ENCODE peak calls at places on chromosomes 2 and 18, in nine cellular contexts. One of them, this sample, is unnamed.

GRCh38 chr2:74421248-74421870 is at the start of the genes C2orf81 and WDR54:
- DNase-seq in progenitor cell of endocrine pancreas: peak
- DNase-seq in fibroblast of villous mesenchyme: peak
- DNase-seq in foreskin fibroblast: peak
- DNase-seq in IMR-90: peak
- DNase-seq in stomach: peak
- DNase-seq in fibroblast of lung: peak
- DNase-seq in RWPE1: peak
- DNase-seq in lower leg skin: peak
- DNase-seq in this sample: peak

GRCh38 chr2:217939629-217940245 is 63.1 kb downstream of the TNS1 start:
- DNase-seq in RWPE1: no peak
- DNase-seq in fibroblast of villous mesenchyme: no peak
- DNase-seq in fibroblast of lung: no peak
- DNase-seq in lower leg skin: no peak
- DNase-seq in stomach: no peak
- DNase-seq in progenitor cell of endocrine pancreas: no peak
- DNase-seq in foreskin fibroblast: no peak
- DNase-seq in IMR-90: no peak
- DNase-seq in this sample: no peak

GRCh38 chr2:165015052-165015642 is 59.8 kb upstream of the SLC38A11 start:
- DNase-seq in fibroblast of villous mesenchyme: peak
- DNase-seq in foreskin fibroblast: peak
- DNase-seq in RWPE1: peak
- DNase-seq in fibroblast of lung: peak
- DNase-seq in progenitor cell of endocrine pancreas: peak
- DNase-seq in lower leg skin: no peak
- DNase-seq in IMR-90: peak
- DNase-seq in stomach: peak
- DNase-seq in this sample: peak

GRCh38 chr2:96689431-96689991 is 46.9 kb downstream of the FER1L5 start:
- DNase-seq in lower leg skin: peak
- DNase-seq in RWPE1: no peak
- DNase-seq in progenitor cell of endocrine pancreas: no peak
- DNase-seq in IMR-90: no peak
- DNase-seq in fibroblast of lung: no peak
- DNase-seq in fibroblast of villous mesenchyme: no peak
- DNase-seq in foreskin fibroblast: no peak
- DNase-seq in stomach: no peak
- DNase-seq in this sample: no peak

GRCh38 chr2:223469270-223470057 is 132.7 kb downstream of the SCG2 start:
- DNase-seq in RWPE1: no peak
- DNase-seq in fibroblast of villous mesenchyme: peak
- DNase-seq in fibroblast of lung: peak
- DNase-seq in IMR-90: peak
- DNase-seq in progenitor cell of endocrine pancreas: no peak
- DNase-seq in lower leg skin: peak
- DNase-seq in stomach: no peak
- DNase-seq in foreskin fibroblast: peak
- DNase-seq in this sample: no peak

GRCh38 chr2:100876231-100876860 is 56.4 kb downstream of the NPAS2 start:
- DNase-seq in RWPE1: no peak
- DNase-seq in stomach: no peak
- DNase-seq in foreskin fibroblast: no peak
- DNase-seq in fibroblast of villous mesenchyme: no peak
- DNase-seq in progenitor cell of endocrine pancreas: no peak
- DNase-seq in lower leg skin: peak
- DNase-seq in fibroblast of lung: no peak
- DNase-seq in IMR-90: peak
- DNase-seq in this sample: no peak

GRCh38 chr2:143607446-143608110 is 478.4 kb downstream of the ARHGAP15 start:
- DNase-seq in stomach: no peak
- DNase-seq in fibroblast of lung: peak
- DNase-seq in IMR-90: peak
- DNase-seq in lower leg skin: no peak
- DNase-seq in RWPE1: no peak
- DNase-seq in foreskin fibroblast: peak
- DNase-seq in progenitor cell of endocrine pancreas: no peak
- DNase-seq in fibroblast of villous mesenchyme: peak
- DNase-seq in this sample: no peak

GRCh38 chr18:77671456-77672167 is 422.0 kb downstream of the GALR1 start:
- DNase-seq in progenitor cell of endocrine pancreas: no peak
- DNase-seq in foreskin fibroblast: no peak
- DNase-seq in stomach: no peak
- DNase-seq in fibroblast of villous mesenchyme: no peak
- DNase-seq in lower leg skin: no peak
- DNase-seq in fibroblast of lung: no peak
- DNase-seq in IMR-90: no peak
- DNase-seq in RWPE1: no peak
- DNase-seq in this sample: no peak

GRCh38 chr18:46211816-46212215 is 107.6 kb downstream of the HAUS1 start:
- DNase-seq in progenitor cell of endocrine pancreas: no peak
- DNase-seq in IMR-90: peak
- DNase-seq in fibroblast of villous mesenchyme: peak
- DNase-seq in RWPE1: no peak
- DNase-seq in foreskin fibroblast: peak
- DNase-seq in stomach: no peak
- DNase-seq in lower leg skin: no peak
- DNase-seq in fibroblast of lung: peak
- DNase-seq in this sample: peak

GRCh38 chr18:49630246-49630699 is 68.4 kb downstream of the LIPG start:
- DNase-seq in stomach: peak
- DNase-seq in progenitor cell of endocrine pancreas: no peak
- DNase-seq in IMR-90: no peak
- DNase-seq in fibroblast of villous mesenchyme: peak
- DNase-seq in lower leg skin: peak
- DNase-seq in fibroblast of lung: peak
- DNase-seq in RWPE1: no peak
- DNase-seq in foreskin fibroblast: peak
- DNase-seq in this sample: no peak

GRCh38 chr2:111116843-111117665 is 3.7 kb upstream of the BCL2L11 start:
- DNase-seq in IMR-90: peak
- DNase-seq in foreskin fibroblast: peak
- DNase-seq in fibroblast of lung: peak
- DNase-seq in fibroblast of villous mesenchyme: peak
- DNase-seq in stomach: peak
- DNase-seq in RWPE1: peak
- DNase-seq in lower leg skin: peak
- DNase-seq in progenitor cell of endocrine pancreas: peak
- DNase-seq in this sample: peak
- TF ChIP-seq CTCF in IMR-90: peak
- TF ChIP-seq CTCF in foreskin fibroblast: peak
- TF ChIP-seq CTCF in fibroblast of lung: peak
- TF ChIP-seq CTCF in fibroblast of villous mesenchyme: peak
- TF ChIP-seq CTCF in stomach: no peak
- TF ChIP-seq CTCF in RWPE1: peak
- TF ChIP-seq CTCF in lower leg skin: no peak
- TF ChIP-seq CTCF in progenitor cell of endocrine pancreas: peak
- TF ChIP-seq CTCF in this sample: peak

GRCh38 chr2:241254904-241255351 is 60.5 kb downstream of the HDLBP start:
- DNase-seq in progenitor cell of endocrine pancreas: no peak
- DNase-seq in IMR-90: no peak
- DNase-seq in fibroblast of villous mesenchyme: no peak
- DNase-seq in foreskin fibroblast: no peak
- DNase-seq in fibroblast of lung: no peak
- DNase-seq in stomach: no peak
- DNase-seq in lower leg skin: no peak
- DNase-seq in RWPE1: no peak
- DNase-seq in this sample: no peak

GRCh38 chr2:241258505-241259160 is 56.8 kb downstream of the HDLBP start:
- DNase-seq in foreskin fibroblast: peak
- DNase-seq in stomach: no peak
- DNase-seq in fibroblast of lung: no peak
- DNase-seq in lower leg skin: peak
- DNase-seq in IMR-90: no peak
- DNase-seq in RWPE1: no peak
- DNase-seq in fibroblast of villous mesenchyme: no peak
- DNase-seq in progenitor cell of endocrine pancreas: no peak
- DNase-seq in this sample: no peak

GRCh38 chr2:241256168-241256545 is 59.3 kb downstream of the HDLBP start:
- DNase-seq in fibroblast of lung: no peak
- DNase-seq in foreskin fibroblast: no peak
- DNase-seq in lower leg skin: no peak
- DNase-seq in IMR-90: no peak
- DNase-seq in RWPE1: no peak
- DNase-seq in stomach: peak
- DNase-seq in fibroblast of villous mesenchyme: no peak
- DNase-seq in progenitor cell of endocrine pancreas: no peak
- DNase-seq in this sample: no peak

GRCh38 chr2:241255542-241256167 is 59.8 kb downstream of the HDLBP start:
- DNase-seq in stomach: peak
- DNase-seq in fibroblast of villous mesenchyme: no peak
- DNase-seq in fibroblast of lung: no peak
- DNase-seq in IMR-90: no peak
- DNase-seq in RWPE1: no peak
- DNase-seq in progenitor cell of endocrine pancreas: no peak
- DNase-seq in lower leg skin: peak
- DNase-seq in foreskin fibroblast: peak
- DNase-seq in this sample: no peak

DNA sequence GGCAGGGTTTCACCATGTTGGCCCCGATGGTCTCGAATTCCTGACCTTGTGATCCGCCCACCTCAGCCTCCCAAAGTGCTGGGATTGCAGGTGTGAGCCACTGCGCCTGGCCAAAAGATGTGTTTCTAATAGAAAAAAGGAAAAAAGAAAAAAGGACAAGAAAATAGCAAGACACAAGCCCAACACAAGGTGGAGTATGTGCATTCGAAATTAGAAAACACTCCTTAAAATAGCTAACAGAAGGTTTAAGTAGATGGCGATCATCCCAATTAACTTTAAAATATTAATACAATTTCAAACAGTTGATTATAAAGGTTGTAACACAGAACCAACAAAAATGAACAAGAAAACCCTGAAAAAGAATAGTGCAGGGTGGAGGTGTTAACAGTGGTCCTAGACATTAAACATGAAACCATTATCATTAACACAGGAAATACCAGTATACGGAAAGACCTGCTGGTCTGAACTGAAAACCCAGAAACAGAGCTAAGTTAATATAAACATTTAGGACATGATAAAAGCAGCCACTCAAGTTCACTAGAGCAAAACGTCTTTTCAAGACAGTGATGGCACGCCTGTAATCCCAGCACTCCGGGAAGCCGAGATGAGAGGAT is 57.9 kb downstream of the HDLBP start:
- DNase-seq in RWPE1: no peak
- DNase-seq in progenitor cell of endocrine pancreas: no peak
- DNase-seq in lower leg skin: peak
- DNase-seq in IMR-90: no peak
- DNase-seq in fibroblast of villous mesenchyme: peak
- DNase-seq in foreskin fibroblast: peak
- DNase-seq in fibroblast of lung: peak
- DNase-seq in stomach: no peak
- DNase-seq in this sample: no peak
- TF ChIP-seq CTCF in RWPE1: no peak
- TF ChIP-seq CTCF in progenitor cell of endocrine pancreas: no peak
- TF ChIP-seq CTCF in lower leg skin: no peak
- TF ChIP-seq CTCF in IMR-90: peak
- TF ChIP-seq CTCF in fibroblast of villous mesenchyme: peak
- TF ChIP-seq CTCF in foreskin fibroblast: no peak
- TF ChIP-seq CTCF in fibroblast of lung: no peak
- TF ChIP-seq CTCF in stomach: no peak
- TF ChIP-seq CTCF in this sample: peak

DNA sequence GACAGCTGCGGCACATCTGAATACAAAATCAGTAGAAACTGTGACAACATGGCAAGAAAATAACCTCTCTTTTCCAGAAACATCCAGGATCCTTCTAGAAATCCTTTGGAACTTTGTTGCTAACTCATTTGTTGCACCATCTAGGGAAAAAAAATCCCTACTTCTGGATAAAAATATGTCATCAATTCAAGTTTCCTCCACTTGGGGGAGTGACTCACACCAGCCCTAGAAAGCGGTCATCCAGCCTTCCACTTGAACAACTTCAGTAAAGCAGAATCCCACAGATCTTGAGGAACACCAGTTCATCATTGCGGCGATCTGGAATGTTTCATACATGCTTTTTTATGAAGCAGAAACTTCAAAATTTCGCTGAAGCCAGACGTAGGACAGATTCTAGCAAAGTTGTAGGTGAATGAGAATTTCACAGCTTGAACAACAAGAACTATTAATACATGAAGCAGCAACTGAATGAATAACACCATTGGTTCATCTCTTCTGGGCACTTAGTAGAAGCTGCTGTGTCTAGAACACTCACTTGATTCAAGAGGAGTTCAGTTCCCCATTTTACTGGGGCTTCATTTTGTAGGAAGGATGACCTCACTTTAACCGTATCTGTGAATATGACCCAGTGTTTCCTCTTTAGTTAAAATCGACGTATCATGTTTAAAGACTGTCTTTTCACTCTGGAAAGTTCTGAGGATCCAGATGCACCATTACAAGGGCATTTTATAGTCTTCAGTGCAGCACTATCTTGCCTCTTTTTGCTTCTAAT is 48.0 kb downstream of the LRRTM1 start:
- DNase-seq in progenitor cell of endocrine pancreas: no peak
- DNase-seq in IMR-90: peak
- DNase-seq in fibroblast of villous mesenchyme: peak
- DNase-seq in foreskin fibroblast: peak
- DNase-seq in fibroblast of lung: peak
- DNase-seq in RWPE1: peak
- DNase-seq in lower leg skin: no peak
- DNase-seq in stomach: no peak
- DNase-seq in this sample: no peak
- TF ChIP-seq CTCF in progenitor cell of endocrine pancreas: peak
- TF ChIP-seq CTCF in IMR-90: peak
- TF ChIP-seq CTCF in fibroblast of villous mesenchyme: peak
- TF ChIP-seq CTCF in foreskin fibroblast: peak
- TF ChIP-seq CTCF in fibroblast of lung: peak
- TF ChIP-seq CTCF in RWPE1: no peak
- TF ChIP-seq CTCF in lower leg skin: no peak
- TF ChIP-seq CTCF in stomach: no peak
- TF ChIP-seq CTCF in this sample: no peak

GRCh38 chr2:134365356-134365755 is 111.5 kb downstream of the MGAT5 start:
- DNase-seq in fibroblast of villous mesenchyme: peak
- DNase-seq in fibroblast of lung: no peak
- DNase-seq in IMR-90: no peak
- DNase-seq in lower leg skin: no peak
- DNase-seq in stomach: no peak
- DNase-seq in foreskin fibroblast: peak
- DNase-seq in RWPE1: no peak
- DNase-seq in progenitor cell of endocrine pancreas: no peak
- DNase-seq in this sample: no peak
- TF ChIP-seq CTCF in fibroblast of villous mesenchyme: peak
- TF ChIP-seq CTCF in fibroblast of lung: peak
- TF ChIP-seq CTCF in IMR-90: no peak
- TF ChIP-seq CTCF in lower leg skin: no peak
- TF ChIP-seq CTCF in stomach: no peak
- TF ChIP-seq CTCF in foreskin fibroblast: no peak
- TF ChIP-seq CTCF in RWPE1: no peak
- TF ChIP-seq CTCF in progenitor cell of endocrine pancreas: peak
- TF ChIP-seq CTCF in this sample: peak